ENCODE peak calls at places on chromosomes 7 and 10, in six cellular contexts. F is GM23338, N is SK-N-SH, R is hepatocyte, G is OCI-LY7, O is GM23248. T is an unnamed sample.

GRCh38 chr7:147804032-147804431 is 786.5 kb upstream of the C7orf33 start:
- DNase-seq in F (no peak), N (peak; percentile 55), R (no peak), G (no peak), O (no peak), T (no peak)

GRCh38 chr10:131258256-131258655 is 53.3 kb downstream of the TCERG1L start:
- DNase-seq in F (no peak), N (no peak), R (no peak), G (no peak), O (no peak), T (no peak)

GRCh38 chr10:49106451-49106850 is 8.9 kb downstream of the VSTM4 start:
- DNase-seq in F (no peak), N (no peak), R (no peak), G (no peak), O (peak; percentile 58), T (no peak)

GRCh38 chr10:123558651-123559050 is 107.5 kb upstream of the GPR26 start:
- DNase-seq in F (peak; percentile 29), N (no peak), R (no peak), G (no peak), O (no peak), T (no peak)

GRCh38 chr7:14340415-14341079 is 351.1 kb upstream of the ETV1 start:
- DNase-seq in F (peak; percentile 25), N (no peak), R (no peak), G (no peak), O (no peak), T (peak; percentile 69)

GRCh38 chr7:27560706-27561235 is 101.9 kb downstream of the HIBADH start:
- DNase-seq in F (no peak), N (no peak), R (no peak), G (no peak), O (peak; percentile 76), T (no peak)

GRCh38 chr7:1895664-1896515 is 225.8 kb downstream of the ELFN1 start:
- DNase-seq in F (no peak), N (no peak), R (no peak), G (no peak), O (no peak), T (no peak)

GRCh38 chr7:153386581-153386980 is 627.0 kb downstream of the ACTR3B start:
- DNase-seq in F (no peak), N (no peak), R (no peak), G (no peak), O (no peak), T (no peak)

GRCh38 chr7:93115796-93116195 is 2.0 kb downstream of the SAMD9 start:
- DNase-seq in F (no peak), N (no peak), R (no peak), G (no peak), O (peak; percentile 93), T (no peak)

GRCh38 chr7:52958621-52959140 is 76.8 kb upstream of the POM121L12 start:
- DNase-seq in F (no peak), N (no peak), R (no peak), G (no peak), O (no peak), T (no peak)

GRCh38 chr10:48603421-48604038 is 1.3 kb downstream of the ARHGAP22 start:
- DNase-seq in F (no peak), N (no peak), R (no peak), G (no peak), O (peak; percentile 69), T (no peak)

GRCh38 chr10:5493698-5494097 is 5.7 kb downstream of the CALML5 start:
- DNase-seq in F (no peak), N (no peak), R (no peak), G (no peak), O (no peak), T (no peak)

GRCh38 chr10:72367301-72367970 is 12.7 kb upstream of the DNAJB12 start:
- DNase-seq in F (no peak), N (no peak), R (no peak), G (no peak), O (no peak), T (no peak)

GRCh38 chr10:8830876-8831275 is 776.4 kb downstream of the GATA3 start:
- DNase-seq in F (no peak), N (no peak), R (no peak), G (no peak), O (no peak), T (no peak)

GRCh38 chr10:79940431-79940830 is 8.5 kb downstream of the SFTPD start:
- DNase-seq in F (no peak), N (no peak), R (no peak), G (no peak), O (no peak), T (no peak)

GRCh38 chr7:5646846-5647245 is 134.6 kb downstream of the RNF216 start:
- DNase-seq in F (no peak), N (no peak), R (no peak), G (no peak), O (peak; percentile 79), T (no peak)

GRCh38 chr7:84187813-84188212 is 6.8 kb downstream of the SEMA3A start:
- DNase-seq in F (no peak), N (no peak), R (no peak), G (no peak), O (peak; percentile 79), T (no peak)

GRCh38 chr7:128755816-128756476 is 16.8 kb downstream of the CALU start:
- DNase-seq in F (no peak), N (peak; percentile 69), R (no peak), G (no peak), O (peak; percentile 98), T (no peak)

GRCh38 chr10:62707810-62708209 is 96.7 kb upstream of the ADO start:
- DNase-seq in F (no peak), N (no peak), R (no peak), G (no peak), O (no peak), T (no peak)

GRCh38 chr7:132569884-132570614 is 6.2 kb downstream of the PLXNA4 start:
- DNase-seq in F (no peak), N (no peak), R (no peak), G (no peak), O (no peak), T (no peak)

GRCh38 chr10:12350167-12350872 is 973 bp downstream of the CAMK1D start:
- DNase-seq in F (peak; percentile 78), N (peak; percentile 62), R (peak; percentile 59), G (peak; percentile 57), O (peak; percentile 54), T (peak; percentile 70)

GRCh38 chr7:116210345-116211005 is at the start of gene TES:
- DNase-seq in F (peak; percentile 90), N (peak; percentile 97), R (peak; percentile 92), G (no peak), O (peak; percentile 46), T (peak; percentile 83)

GRCh38 chr10:27440478-27440877 is 63.6 kb upstream of the RAB18 start:
- DNase-seq in F (no peak), N (no peak), R (no peak), G (no peak), O (no peak), T (no peak)

GRCh38 chr10:123136221-123136805 is 543 bp downstream of the HMX3 start:
- DNase-seq in F (peak; percentile 22), N (no peak), R (no peak), G (no peak), O (no peak), T (no peak)

GRCh38 chr10:86651021-86651471 is 3.3 kb upstream of the OPN4 start:
- DNase-seq in F (no peak), N (no peak), R (no peak), G (no peak), O (no peak), T (no peak)

GRCh38 chr7:10875081-10875480 is 98.6 kb upstream of the PHF14 start:
- DNase-seq in F (no peak), N (no peak), R (no peak), G (no peak), O (no peak), T (no peak)
- H3K4me2 ChIP-seq in F (no peak overlapping the region), N (no peak overlapping the region), R (no peak overlapping the region), G (no peak overlapping the region), O (no peak overlapping the region), T (no peak overlapping the region)

DNA sequence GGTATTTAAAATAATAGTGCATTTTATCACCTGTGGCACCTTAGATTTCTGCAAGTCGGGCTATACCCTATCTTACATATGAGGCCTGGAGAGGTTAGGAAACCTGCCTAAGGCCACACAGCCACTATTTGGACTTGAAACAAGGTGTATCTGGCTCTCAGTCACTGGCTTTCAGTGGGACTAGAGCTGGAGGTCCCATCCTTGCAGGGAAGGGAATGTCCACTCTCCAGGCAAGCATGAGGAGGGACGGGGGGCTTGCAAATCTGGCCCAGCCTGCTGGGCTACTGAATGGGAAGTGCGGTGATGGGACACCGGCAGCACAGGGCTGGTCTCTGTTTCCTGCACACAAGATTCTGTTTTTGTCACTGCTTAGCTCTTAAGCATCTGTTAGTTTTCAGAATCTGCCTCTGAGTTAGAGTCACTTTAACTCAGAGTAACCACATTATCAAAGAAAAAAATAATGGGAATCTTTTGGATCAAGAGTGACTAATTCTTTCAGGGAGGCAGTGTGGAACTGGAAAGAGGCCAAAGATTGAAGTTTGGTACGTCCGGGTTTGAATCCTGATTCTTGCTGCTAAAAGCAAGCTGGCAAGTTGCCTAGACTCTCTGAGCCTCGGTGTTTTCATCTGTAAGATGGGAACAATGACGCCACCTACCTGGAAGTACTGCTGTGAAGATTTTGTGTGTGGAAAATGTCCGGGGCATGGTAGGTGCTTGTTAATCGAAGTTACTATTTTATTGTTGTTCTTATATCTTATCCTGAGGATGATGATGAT is 33.8 kb upstream of the HABP2 start:
- DNase-seq in F (no peak), N (no peak), R (no peak), G (no peak), O (no peak), T (no peak)
- TF ChIP-seq EZH2phosphoT487 in F (no peak), N (no peak), R (no peak), G (no peak), O (no peak), T (no peak)

GRCh38 chr7:114818501-114818900 is 103.4 kb upstream of the MDFIC start:
- DNase-seq in F (no peak), N (no peak), R (no peak), G (no peak), O (peak; percentile 90), T (no peak)
- H3K4me2 ChIP-seq in F (no peak overlapping the region), N (no peak overlapping the region), R (no peak overlapping the region), G (no peak overlapping the region), O (peak overlapping the region; percentile 74), T (no peak overlapping the region)

GRCh38 chr10:132764108-132764507 is 21.8 kb downstream of the NKX6-2 start:
- DNase-seq in F (no peak), N (no peak), R (no peak), G (no peak), O (no peak), T (no peak)

GRCh38 chr10:132765435-132765834 is 20.5 kb downstream of the NKX6-2 start:
- DNase-seq in F (no peak), N (no peak), R (no peak), G (no peak), O (no peak), T (no peak)

GRCh38 chr10:132768346-132769248 is 17.4 kb downstream of the NKX6-2 start:
- DNase-seq in F (no peak), N (no peak), R (no peak), G (no peak), O (no peak), T (no peak)

GRCh38 chr10:132763545-132763944 is 22.4 kb downstream of the NKX6-2 start:
- DNase-seq in F (no peak), N (no peak), R (no peak), G (no peak), O (no peak), T (no peak)

DNA sequence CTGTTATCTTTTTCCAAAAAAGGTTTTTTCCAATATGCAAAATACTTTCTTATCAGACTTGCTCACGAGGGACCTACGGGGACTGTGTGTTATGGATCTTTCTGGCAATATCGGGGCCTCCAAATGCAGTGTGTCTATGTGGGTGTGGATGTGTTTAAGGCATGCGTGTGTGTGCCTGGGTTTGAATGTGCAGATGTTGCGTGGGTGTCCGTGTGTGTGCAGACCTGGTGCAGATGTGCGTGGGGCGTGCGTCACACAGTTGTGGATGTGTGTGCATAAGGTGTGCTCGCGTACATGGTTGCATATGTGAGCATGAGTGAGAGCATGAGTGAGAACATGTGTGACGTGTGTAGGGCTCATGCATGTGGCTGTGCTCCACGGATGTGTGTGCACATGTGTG is 19.7 kb downstream of the NKX6-2 start:
- DNase-seq in F (no peak), N (no peak), R (no peak), G (no peak), O (no peak), T (no peak)
- TF ChIP-seq EZH2phosphoT487 in F (no peak), N (no peak), R (no peak), G (no peak), O (no peak), T (no peak)

T was measured in neural progenitor cell.